ENCODE peak calls at places on chromosomes 6 and 20, in seven cellular contexts. N is SJSA1; V is mesendoderm; I is fibroblast of lung; A is HCT116; E is PC-9; H is CD4-positive, CD25-positive, alpha-beta regulatory T cell. M is an unnamed sample.

GRCh38 chr6:149508485-149508884 is 23.7 kb upstream of the ZC3H12D start:
- DNase-seq in N (no peak), V (peak; percentile 5), I (no peak), A (no peak), E (no peak), H (peak; percentile 49), M (no peak)

GRCh38 chr6:96852605-96853004 is 15.3 kb upstream of the GPR63 start:
- DNase-seq in N (no peak), V (no peak), I (no peak), A (no peak), E (no peak), H (no peak), M (no peak)

GRCh38 chr6:87551799-87552198 is 38.0 kb downstream of the RARS2 start:
- DNase-seq in N (no peak), V (peak; percentile 43), I (no peak), A (no peak), E (no peak), H (no peak), M (no peak)

GRCh38 chr20:3686867-3687321 is 5.1 kb upstream of the ADAM33 start:
- DNase-seq in N (no peak), V (no peak), I (peak; percentile 97), A (no peak), E (no peak), H (no peak), M (peak; percentile 62)

GRCh38 chr20:25203891-25204320 is 8.4 kb downstream of the ENTPD6 start:
- DNase-seq in N (no peak), V (no peak), I (no peak), A (no peak), E (no peak), H (no peak), M (no peak)

GRCh38 chr6:128139519-128139918 is 238.7 kb upstream of the THEMIS start:
- DNase-seq in N (no peak), V (no peak), I (peak; percentile 34), A (no peak), E (no peak), H (no peak), M (no peak)

GRCh38 chr20:8066662-8067061 is 47.1 kb upstream of the TMX4 start:
- DNase-seq in N (no peak), V (no peak), I (no peak), A (no peak), E (no peak), H (no peak), M (no peak)

GRCh38 chr20:1944345-1945099 is 49.3 kb downstream of the SIRPA start:
- DNase-seq in N (no peak), V (no peak), I (no peak), A (no peak), E (no peak), H (no peak), M (no peak)

GRCh38 chr20:19077370-19078220 is 134.8 kb upstream of the SLC24A3 start:
- DNase-seq in N (no peak), V (peak; percentile 10), I (no peak), A (no peak), E (no peak), H (no peak), M (no peak)

GRCh38 chr6:135939216-135939610 is 87.7 kb downstream of the PDE7B start:
- DNase-seq in N (no peak), V (no peak), I (peak; percentile 36), A (no peak), E (no peak), H (no peak), M (no peak)

GRCh38 chr6:12595161-12595792 is 121.3 kb upstream of the PHACTR1 start:
- DNase-seq in N (peak; percentile 17), V (no peak), I (no peak), A (no peak), E (no peak), H (no peak), M (no peak)

GRCh38 chr6:57313711-57314471 is 3.5 kb upstream of the PRIM2 start:
- DNase-seq in N (peak; percentile 96), V (no peak), I (peak; percentile 95), A (peak; percentile 71), E (peak; percentile 41), H (no peak), M (peak; percentile 14)

GRCh38 chr6:96743496-96743895 is 93.8 kb downstream of the GPR63 start:
- DNase-seq in N (no peak), V (peak; percentile 14), I (no peak), A (peak; percentile 7), E (no peak), H (no peak), M (no peak)

GRCh38 chr6:12060780-12061619 is 48.9 kb downstream of the HIVEP1 start:
- DNase-seq in N (no peak), V (peak; percentile 94), I (peak; percentile 51), A (no peak), E (no peak), H (peak; percentile 88), M (no peak)

GRCh38 chr6:26053929-26054658 is 33.1 kb upstream of the HFE start:
- DNase-seq in N (peak; percentile 68), V (no peak), I (peak; percentile 34), A (no peak), E (no peak), H (no peak), M (no peak)

GRCh38 chr6:72952808-72953630 is 272.3 kb downstream of the KHDC1L start:
- DNase-seq in N (no peak), V (no peak), I (peak; percentile 6), A (no peak), E (no peak), H (no peak), M (no peak)

GRCh38 chr6:106685833-106686232 is 56.5 kb downstream of the QRSL1 start:
- DNase-seq in N (peak; percentile 28), V (no peak), I (no peak), A (no peak), E (no peak), H (no peak), M (no peak)

GRCh38 chr20:62287129-62287528 is 15.7 kb upstream of the ADRM1 start:
- DNase-seq in N (no peak), V (no peak), I (no peak), A (no peak), E (no peak), H (no peak), M (no peak)

GRCh38 chr20:62285151-62285550 is 17.6 kb upstream of the ADRM1 start:
- DNase-seq in N (no peak), V (no peak), I (no peak), A (no peak), E (no peak), H (no peak), M (no peak)

GRCh38 chr20:62287759-62288534 is 14.8 kb upstream of the ADRM1 start:
- DNase-seq in N (no peak), V (no peak), I (no peak), A (no peak), E (no peak), H (no peak), M (no peak)

GRCh38 chr20:62285722-62286121 is 17.1 kb upstream of the ADRM1 start:
- DNase-seq in N (no peak), V (no peak), I (no peak), A (no peak), E (no peak), H (no peak), M (no peak)

GRCh38 chr20:62286493-62287064 is 16.2 kb upstream of the ADRM1 start:
- DNase-seq in N (no peak), V (no peak), I (no peak), A (no peak), E (no peak), H (no peak), M (no peak)
- H3K27ac ChIP-seq in N (no peak overlapping the region), V (no peak overlapping the region), I (no peak overlapping the region), A (no peak overlapping the region), E (no peak overlapping the region), H (no peak overlapping the region), M (no peak overlapping the region)

GRCh38 chr20:17558154-17558940 is 11.5 kb upstream of the DSTN start:
- DNase-seq in N (peak; percentile 96), V (peak; percentile 89), I (peak; percentile 94), A (peak; percentile 88), E (peak; percentile 74), H (no peak), M (peak; percentile 43)
- H3K4me1 ChIP-seq in N (peaks cover 59% of the 10 kb centered on the region), V (peaks cover 1% of the 10 kb centered on the region), I (peaks cover 16% of the 10 kb centered on the region), A (peaks cover 71% of the 10 kb centered on the region), E (peaks cover 82% of the 10 kb centered on the region), H (no peaks in the 10 kb centered on the region), M (peaks cover 25% of the 10 kb centered on the region)

GRCh38 chr20:45374101-45374467 is 4.0 kb downstream of the TP53TG5 start:
- DNase-seq in N (no peak), V (no peak), I (no peak), A (no peak), E (no peak), H (no peak), M (no peak)

GRCh38 chr20:45373353-45374100 is 4.6 kb downstream of the TP53TG5 start:
- DNase-seq in N (peak; percentile 48), V (peak; percentile 91), I (peak; percentile 81), A (peak; percentile 57), E (peak; percentile 87), H (peak; percentile 76), M (peak; percentile 54)

GRCh38 chr20:45372241-45372640 is 5.9 kb downstream of the TP53TG5 start:
- DNase-seq in N (no peak), V (no peak), I (no peak), A (no peak), E (no peak), H (no peak), M (no peak)

GRCh38 chr20:45370571-45371204 is 7.4 kb downstream of the TP53TG5 start:
- DNase-seq in N (no peak), V (no peak), I (no peak), A (no peak), E (no peak), H (no peak), M (no peak)

GRCh38 chr20:45372646-45373352 is 5.3 kb downstream of the TP53TG5 start:
- DNase-seq in N (no peak), V (peak; percentile 40), I (no peak), A (no peak), E (no peak), H (no peak), M (no peak)
- H3K4me3 ChIP-seq in N (no peak overlapping the region), V (no peak overlapping the region), I (no peak overlapping the region), A (no peak overlapping the region), E (no peak overlapping the region), H (peak overlapping the region; percentile 85), M (no peak overlapping the region)

GRCh38 chr6:158033077-158033750 is 51.6 kb downstream of the SYNJ2 start:
- DNase-seq in N (no peak), V (no peak), I (no peak), A (no peak), E (no peak), H (no peak), M (no peak)
- H3K27ac ChIP-seq in N (no peak overlapping the region), V (no peak overlapping the region), I (no peak overlapping the region), A (no peak overlapping the region), E (no peak overlapping the region), H (no peak overlapping the region), M (no peak overlapping the region)

GRCh38 chr6:52510213-52510562 is 66.7 kb downstream of the TRAM2 start:
- DNase-seq in N (no peak), V (no peak), I (no peak), A (no peak), E (no peak), H (no peak), M (no peak)

GRCh38 chr6:52509281-52510212 is 67.3 kb downstream of the TRAM2 start:
- DNase-seq in N (peak; percentile 49), V (no peak), I (no peak), A (no peak), E (no peak), H (no peak), M (no peak)

GRCh38 chr6:52507557-52508260 is 69.2 kb downstream of the TRAM2 start:
- DNase-seq in N (no peak), V (no peak), I (peak; percentile 87), A (no peak), E (no peak), H (no peak), M (no peak)

GRCh38 chr6:52506502-52506875 is 70.4 kb downstream of the TRAM2 start:
- DNase-seq in N (no peak), V (no peak), I (no peak), A (no peak), E (no peak), H (no peak), M (no peak)

GRCh38 chr6:52508261-52508739 is 68.6 kb downstream of the TRAM2 start:
- DNase-seq in N (no peak), V (no peak), I (no peak), A (no peak), E (no peak), H (no peak), M (no peak)
- H3K4me1 ChIP-seq in N (peaks cover 80% of the 10 kb centered on the region), V (no peaks in the 10 kb centered on the region), I (peaks cover 62% of the 10 kb centered on the region), A (peaks cover 60% of the 10 kb centered on the region), E (peaks cover 47% of the 10 kb centered on the region), H (no peaks in the 10 kb centered on the region), M (peaks cover 25% of the 10 kb centered on the region)